ENCODE peak calls at places on chromosomes 5 and 9, in seven cellular contexts. L is HCT116, Y is SK-N-SH, Z is H1, A is K562, N is GM12878, R is HepG2. S is an unnamed sample.

GRCh38 chr5:102554092-102554491 is 55.3 kb upstream of the SLCO6A1 start:
- DNase-seq in Y (no peak), R (no peak), A (no peak), Z (no peak), L (no peak), N (no peak), S (no peak)

GRCh38 chr9:35690447-35691324 is 961 bp upstream of the TPM2 start:
- DNase-seq in N (no peak), Z (no peak), L (no peak), A (peak; percentile 79), R (no peak), Y (peak; percentile 90), S (peak; percentile 26)

GRCh38 chr5:115686692-115687054 is 60.8 kb upstream of the TMED7 start:
- DNase-seq in A (no peak), Y (no peak), R (no peak), Z (no peak), N (no peak), L (no peak), S (no peak)

GRCh38 chr5:140648132-140648432 is 453 bp downstream of the IK start:
- DNase-seq in Y (no peak), A (peak; percentile 54), R (no peak), N (no peak), Z (no peak), L (no peak), S (no peak)

GRCh38 chr9:111350556-111350955 is 20.5 kb upstream of the OR2K2 start:
- DNase-seq in Z (no peak), R (no peak), N (no peak), L (no peak), A (no peak), Y (no peak), S (no peak)

GRCh38 chr5:15763754-15764153 is 263.8 kb downstream of the FBXL7 start:
- DNase-seq in A (no peak), R (no peak), N (no peak), L (no peak), Z (no peak), Y (peak; percentile 28), S (no peak)

GRCh38 chr5:5671823-5672222 is 249.3 kb downstream of the ICE1 start:
- DNase-seq in R (no peak), Y (no peak), Z (no peak), L (no peak), A (no peak), N (no peak), S (no peak)

GRCh38 chr9:131738838-131739191 is 1.1 kb downstream of the RAPGEF1 start:
- DNase-seq in Z (no peak), A (no peak), Y (no peak), R (no peak), N (no peak), L (no peak), S (peak; percentile 59)

GRCh38 chr9:35341585-35341984 is 148.3 kb upstream of the RUSC2 start:
- DNase-seq in L (no peak), Z (no peak), R (no peak), Y (no peak), N (no peak), A (no peak), S (no peak)

GRCh38 chr9:101366038-101366756 is 18.6 kb downstream of the BAAT start:
- DNase-seq in Z (no peak), L (no peak), Y (no peak), R (peak; percentile 91), N (no peak), A (peak; percentile 35), S (no peak)

GRCh38 chr5:170451764-170452365 is 52.0 kb upstream of the KCNIP1 start:
- DNase-seq in Z (no peak), L (no peak), N (no peak), A (no peak), R (no peak), Y (no peak), S (no peak)

GRCh38 chr5:154421868-154422267 is 23.9 kb upstream of the SAP30L start:
- DNase-seq in L (peak; percentile 18), N (no peak), Y (peak; percentile 58), R (peak; percentile 53), A (peak; percentile 59), Z (no peak), S (peak; percentile 34)

DNA sequence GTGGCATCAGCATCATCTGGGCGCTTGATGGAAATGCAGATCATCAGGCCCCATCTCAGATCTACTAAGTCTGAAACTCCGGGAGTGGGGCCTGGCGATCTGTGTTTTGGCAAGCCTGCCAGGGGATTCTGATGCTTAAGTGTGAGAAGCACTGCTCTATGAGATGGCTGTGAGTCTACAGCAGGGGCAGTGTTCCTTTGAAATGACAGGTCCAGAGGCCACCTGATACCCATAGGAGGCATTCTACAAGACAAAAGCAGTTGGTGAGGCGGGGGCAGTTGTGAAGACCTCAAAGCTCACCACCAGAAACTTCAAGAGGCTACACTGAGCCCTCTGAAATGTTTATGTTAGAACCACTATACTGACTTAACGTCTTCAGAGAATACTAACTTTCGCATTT is 86.9 kb upstream of the SPATA31D4 start:
- DNase-seq in A (no peak), R (no peak), L (no peak), Z (no peak), Y (no peak), N (no peak), S (no peak)
- TF ChIP-seq JUND in A (no peak), R (no peak), L (no peak), Z (no peak), Y (no peak), N (no peak), S (no peak)

GRCh38 chr5:38720691-38721361 is 125.0 kb upstream of the OSMR start:
- DNase-seq in Z (no peak), A (no peak), Y (no peak), L (no peak), R (no peak), N (no peak), S (no peak)

GRCh38 chr5:38716516-38716915 is 129.3 kb upstream of the OSMR start:
- DNase-seq in N (no peak), Z (no peak), L (no peak), R (no peak), A (no peak), Y (no peak), S (no peak)

GRCh38 chr5:38719916-38720315 is 125.9 kb upstream of the OSMR start:
- DNase-seq in L (no peak), Z (no peak), Y (no peak), R (no peak), A (no peak), N (no peak), S (no peak)

GRCh38 chr5:38719403-38719802 is 126.4 kb upstream of the OSMR start:
- DNase-seq in Y (no peak), A (no peak), R (no peak), N (no peak), Z (no peak), L (no peak), S (no peak)

DNA sequence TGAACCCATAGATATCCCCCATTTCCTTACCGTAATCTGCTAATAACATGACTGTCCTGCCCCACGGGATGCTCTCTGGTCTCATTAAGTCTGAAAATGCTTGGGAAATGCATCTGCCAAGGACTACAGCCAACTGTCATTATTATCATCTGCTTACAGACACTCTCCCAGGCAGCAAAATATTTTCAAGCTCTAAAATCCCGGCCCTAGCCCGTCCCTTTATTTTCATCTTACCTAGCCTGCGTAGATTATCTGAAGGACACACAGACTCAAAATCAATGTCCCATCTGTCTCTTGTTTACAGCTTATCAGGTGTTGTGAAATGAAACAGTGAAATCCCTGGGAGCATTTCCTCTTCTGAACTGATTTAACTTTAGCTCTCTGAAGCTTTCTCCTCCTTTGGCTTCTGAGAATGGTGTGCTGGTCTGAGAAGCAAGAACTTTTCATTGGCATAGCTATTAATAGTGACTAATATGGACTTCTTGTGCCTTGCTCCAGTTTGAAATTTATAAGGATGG is 126.9 kb upstream of the OSMR start:
- DNase-seq in Y (peak; percentile 27), Z (no peak), L (no peak), R (no peak), A (no peak), N (no peak), S (no peak)
- TF ChIP-seq JUND in Y (no peak), Z (no peak), L (no peak), R (no peak), A (no peak), N (no peak), S (no peak)

GRCh38 chr9:88577736-88578485 is 42.9 kb downstream of the NXNL2 start:
- DNase-seq in L (no peak), A (no peak), Z (no peak), R (no peak), N (no peak), Y (no peak), S (no peak)

GRCh38 chr9:88580961-88581360 is 46.0 kb downstream of the NXNL2 start:
- DNase-seq in R (no peak), A (no peak), Y (no peak), L (no peak), N (no peak), Z (no peak), S (no peak)

GRCh38 chr9:88579363-88579715 is 44.4 kb downstream of the NXNL2 start:
- DNase-seq in Y (no peak), Z (no peak), L (no peak), N (no peak), A (no peak), R (no peak), S (no peak)

GRCh38 chr9:88577256-88577655 is 42.3 kb downstream of the NXNL2 start:
- DNase-seq in R (no peak), Z (no peak), A (no peak), N (no peak), Y (no peak), L (no peak), S (no peak)

DNA sequence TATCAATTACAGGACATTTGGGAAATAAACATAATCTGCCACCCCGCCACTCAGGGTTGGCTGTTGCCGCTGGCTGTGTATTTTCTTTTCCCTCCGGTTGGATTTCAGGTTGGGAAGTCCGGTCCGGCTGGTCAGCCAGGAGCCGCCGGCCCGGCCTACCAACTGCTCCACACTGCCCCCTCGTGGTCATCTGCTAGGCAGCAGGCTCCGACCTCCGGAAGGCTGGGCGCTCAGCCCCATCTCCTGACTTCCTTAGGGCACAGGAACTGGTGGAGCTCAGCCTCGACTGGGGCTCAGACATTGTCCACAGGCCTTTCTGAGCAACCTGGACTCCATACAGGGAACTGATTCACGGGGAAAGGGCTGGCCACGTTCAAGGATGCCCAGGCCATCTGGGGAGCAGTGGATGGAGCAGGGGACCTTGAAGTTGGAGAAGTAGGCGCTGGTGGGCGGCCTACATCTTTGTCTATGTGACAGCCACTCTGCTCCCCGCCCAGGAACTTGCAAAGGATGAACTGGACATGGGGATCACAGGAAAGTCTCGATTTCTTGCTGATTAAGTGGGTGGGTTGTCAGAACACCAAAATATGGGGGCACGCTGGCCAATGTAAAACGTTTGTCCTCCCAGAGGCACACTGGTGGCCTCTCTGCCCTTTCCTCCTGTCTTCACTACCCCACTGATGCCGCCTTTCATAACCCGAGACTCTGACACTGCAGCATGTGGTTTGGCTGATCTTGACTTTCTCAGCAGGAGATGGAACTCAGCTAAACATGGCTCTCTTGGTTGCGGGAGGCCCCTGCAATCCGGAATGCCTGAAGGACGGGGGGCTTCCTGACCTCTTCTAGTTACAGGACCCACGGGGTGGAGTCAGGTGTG is 43.7 kb downstream of the NXNL2 start:
- DNase-seq in L (peak; percentile 53), Z (peak; percentile 44), Y (peak; percentile 88), A (peak; percentile 79), R (peak; percentile 39), N (peak; percentile 7), S (peak; percentile 44)
- TF ChIP-seq JUND in L (no peak), Z (peak; percentile 8), Y (no peak), A (no peak), R (no peak), N (no peak), S (no peak)

DNA sequence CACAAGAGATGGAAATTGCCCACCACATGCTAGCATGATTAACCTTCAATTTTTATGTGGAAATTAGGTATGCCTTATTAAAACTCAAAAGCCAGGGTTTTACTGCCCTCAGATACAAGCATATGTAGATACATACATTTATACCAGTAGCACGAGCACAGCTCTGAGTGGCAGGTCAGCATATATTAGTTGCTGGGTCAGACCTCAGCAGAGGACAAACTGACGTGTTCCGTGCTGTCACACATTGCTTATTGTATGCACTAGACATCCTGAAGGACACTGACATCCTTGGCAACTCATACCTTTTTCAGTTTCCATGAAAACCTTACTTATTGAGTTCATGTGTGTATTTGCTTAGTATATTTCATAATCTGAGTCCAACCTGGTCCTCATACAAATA is 307.7 kb downstream of the TLE1 start:
- DNase-seq in L (no peak), Y (no peak), Z (no peak), A (no peak), N (no peak), R (no peak), S (no peak)
- TF ChIP-seq JUND in L (no peak), Y (no peak), Z (no peak), A (no peak), N (no peak), R (no peak), S (no peak)